ENCODE peak calls at places on chromosomes 2 and 18, in eight cellular contexts. F is choroid plexus epithelial cell; T is GM23338; W is SK-N-SH; I is stomach; C is sigmoid colon; G is fibroblast of mammary gland; E is naive thymus-derived CD4-positive, alpha-beta T cell. P is an unnamed sample.
A peak's percentile ranks its signal among the peaks of the same experiment; 100 is the strongest.

GRCh38 chr2:862356-862687 is 88.3 kb upstream of the SNTG2 start:
- DNase-seq in F (no peak), T (no peak), W (no peak), I (no peak), C (no peak), G (no peak), E (no peak), P (no peak)

GRCh38 chr2:150410809-150411208 is 76.7 kb downstream of the RND3 start:
- DNase-seq in F (peak; percentile 85), T (peak; percentile 90), W (no peak), I (no peak), C (no peak), G (peak; percentile 6), E (no peak), P (no peak)

GRCh38 chr2:106886916-106887758 is 1.2 kb upstream of the ST6GAL2 start:
- DNase-seq in F (peak; percentile 31), T (peak; percentile 90), W (peak; percentile 81), I (peak; percentile 68), C (no peak), G (no peak), E (no peak), P (no peak)

GRCh38 chr18:54949588-54949987 is 9.7 kb downstream of the CCDC68 start:
- DNase-seq in F (no peak), T (no peak), W (no peak), I (no peak), C (no peak), G (no peak), E (no peak), P (no peak)

GRCh38 chr2:162029287-162029901 is 44.6 kb downstream of the DPP4 start:
- DNase-seq in F (no peak), T (no peak), W (peak; percentile 9), I (peak; percentile 27), C (no peak), G (peak; percentile 92), E (no peak), P (no peak)

GRCh38 chr18:68394705-68395104 is 320.2 kb downstream of the TMX3 start:
- DNase-seq in F (peak; percentile 19), T (no peak), W (no peak), I (no peak), C (no peak), G (peak; percentile 24), E (no peak), P (no peak)

GRCh38 chr2:128347701-128348504 is 29.2 kb upstream of the HS6ST1 start:
- DNase-seq in F (peak; percentile 31), T (no peak), W (peak; percentile 85), I (peak; percentile 50), C (peak; percentile 91), G (peak; percentile 53), E (no peak), P (no peak)

GRCh38 chr2:196435189-196435588 is 204.3 kb upstream of the CCDC150 start:
- DNase-seq in F (peak; percentile 17), T (no peak), W (no peak), I (no peak), C (no peak), G (peak; percentile 7), E (no peak), P (no peak)

GRCh38 chr2:223058952-223059716 is 7.1 kb downstream of the KCNE4 start:
- DNase-seq in F (peak; percentile 58), T (no peak), W (no peak), I (peak; percentile 71), C (no peak), G (peak; percentile 41), E (no peak), P (no peak)

GRCh38 chr2:42095923-42096408 is 48.1 kb downstream of the PKDCC start:
- DNase-seq in F (peak; percentile 91), T (peak; percentile 77), W (peak; percentile 78), I (peak; percentile 90), C (peak; percentile 86), G (peak; percentile 79), E (peak; percentile 71), P (no peak)

GRCh38 chr2:232541195-232541960 is 1.9 kb downstream of the CHRNG start:
- DNase-seq in F (no peak), T (no peak), W (peak; percentile 42), I (peak; percentile 23), C (peak; percentile 34), G (no peak), E (no peak), P (no peak)

GRCh38 chr2:230411484-230412368 is 4.3 kb upstream of the SP100 start:
- DNase-seq in F (peak; percentile 64), T (peak; percentile 59), W (peak; percentile 85), I (peak; percentile 64), C (peak; percentile 80), G (peak; percentile 45), E (peak; percentile 62), P (peak; percentile 53)

GRCh38 chr18:10403675-10404074 is 50.8 kb upstream of the APCDD1 start:
- DNase-seq in F (no peak), T (no peak), W (no peak), I (no peak), C (no peak), G (no peak), E (no peak), P (no peak)

GRCh38 chr18:62715829-62716678 is 713 bp downstream of the PHLPP1 start:
- DNase-seq in F (peak; percentile 75), T (peak; percentile 41), W (peak; percentile 77), I (peak; percentile 67), C (peak; percentile 80), G (peak; percentile 59), E (peak; percentile 68), P (no peak)

GRCh38 chr18:31399336-31400032 is 22.9 kb downstream of the DSG4 start:
- DNase-seq in F (peak; percentile 42), T (no peak), W (no peak), I (no peak), C (no peak), G (peak; percentile 33), E (no peak), P (no peak)

GRCh38 chr18:35444636-35445035 is 53.1 kb downstream of the INO80C start:
- DNase-seq in F (no peak), T (no peak), W (no peak), I (no peak), C (no peak), G (no peak), E (no peak), P (no peak)
- H3K4me3 ChIP-seq in F (no peak overlapping the region), T (no peak overlapping the region), W (no peak overlapping the region), I (no peak overlapping the region), C (no peak overlapping the region), G (no peak overlapping the region), E (no peak overlapping the region), P (no peak overlapping the region)

GRCh38 chr2:200308421-200309295 is 2.2 kb downstream of the SPATS2L start:
- DNase-seq in F (peak; percentile 60), T (peak; percentile 30), W (no peak), I (no peak), C (no peak), G (peak; percentile 49), E (no peak), P (no peak)

GRCh38 chr2:200310545-200310971 is 4.1 kb downstream of the SPATS2L start:
- DNase-seq in F (peak; percentile 80), T (peak; percentile 59), W (no peak), I (no peak), C (no peak), G (peak; percentile 58), E (no peak), P (no peak)

GRCh38 chr2:200309296-200309846 is 2.9 kb downstream of the SPATS2L start:
- DNase-seq in F (no peak), T (no peak), W (no peak), I (no peak), C (no peak), G (no peak), E (no peak), P (no peak)

GRCh38 chr2:200308001-200308400 is 1.5 kb downstream of the SPATS2L start:
- DNase-seq in F (peak; percentile 73), T (no peak), W (no peak), I (no peak), C (no peak), G (peak; percentile 53), E (no peak), P (no peak)

DNA sequence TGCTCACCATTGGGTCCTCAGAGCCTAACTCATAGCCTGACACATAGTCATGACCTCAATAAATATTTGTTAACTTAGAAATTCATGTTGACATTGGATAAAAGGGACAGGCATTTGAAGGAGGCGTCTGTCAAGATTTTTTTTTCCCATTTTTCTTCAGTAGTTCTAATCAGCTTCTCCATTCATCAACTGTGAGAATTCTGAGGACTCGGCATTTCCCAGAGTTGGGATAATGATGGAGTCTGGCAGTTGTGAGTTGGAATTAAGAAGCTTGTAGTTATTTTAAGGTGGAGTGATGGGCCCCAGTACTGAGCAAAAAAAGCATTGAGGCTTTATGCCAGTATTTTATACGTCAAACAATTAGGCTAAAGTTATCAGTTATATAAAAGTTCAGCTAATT is 4.6 kb downstream of the SPATS2L start:
- DNase-seq in F (no peak), T (no peak), W (no peak), I (no peak), C (no peak), G (no peak), E (no peak), P (no peak)
- H3K4me3 ChIP-seq in F (no peak overlapping the region), T (peak overlapping the region; percentile 25), W (no peak overlapping the region), I (no peak overlapping the region), C (no peak overlapping the region), G (no peak overlapping the region), E (no peak overlapping the region), P (no peak overlapping the region)

GRCh38 chr2:60965514-60965815 is 52.1 kb upstream of the PEX13 start:
- DNase-seq in F (no peak), T (no peak), W (no peak), I (no peak), C (no peak), G (no peak), E (no peak), P (no peak)
- H3K4me3 ChIP-seq in F (no peak overlapping the region), T (no peak overlapping the region), W (no peak overlapping the region), I (no peak overlapping the region), C (no peak overlapping the region), G (no peak overlapping the region), E (no peak overlapping the region), P (no peak overlapping the region)

DNA sequence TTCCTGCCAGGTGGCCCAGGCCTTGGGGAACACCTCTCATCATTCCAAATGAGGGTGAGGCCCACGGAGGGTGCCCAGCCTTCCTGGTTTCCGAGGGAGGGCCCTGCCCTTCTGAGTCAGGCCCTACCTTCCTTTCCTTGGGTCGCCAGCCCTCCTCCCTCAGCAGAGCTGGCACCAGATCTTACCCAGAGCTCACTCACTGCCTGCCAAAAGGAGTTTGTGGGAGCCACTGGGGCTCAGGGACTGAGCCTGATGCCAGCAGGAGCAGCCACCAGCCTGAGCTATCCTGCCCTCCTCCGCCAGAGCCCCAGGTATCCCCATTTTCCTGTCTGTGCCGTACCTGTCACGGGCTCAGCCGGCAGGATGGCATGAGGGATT is 64.1 kb downstream of the NRP2 start:
- DNase-seq in F (no peak), T (no peak), W (peak; percentile 71), I (peak; percentile 63), C (peak; percentile 82), G (no peak), E (no peak), P (no peak)
- H3K4me3 ChIP-seq in F (no peak overlapping the region), T (no peak overlapping the region), W (no peak overlapping the region), I (no peak overlapping the region), C (no peak overlapping the region), G (no peak overlapping the region), E (no peak overlapping the region), P (no peak overlapping the region)

P was measured in GM12864.